ENCODE peak calls at places on chromosomes 6 and 20, in five cellular contexts. One of them, this sample, is unnamed.

GRCh38 chr20:32017711-32018251 is 7.5 kb downstream of the CCM2L start:
- DNase-seq in AG08396: no peak
- DNase-seq in activated T-cell treated with anti-CD3 and anti-CD28 coated beads for 1 hour: peak
- DNase-seq in AG10803: no peak
- DNase-seq in CD8-positive, alpha-beta T cell: peak
- DNase-seq in this sample: no peak

GRCh38 chr6:47372318-47372717 is 62.6 kb upstream of the TNFRSF21 start:
- DNase-seq in activated T-cell treated with anti-CD3 and anti-CD28 coated beads for 1 hour: no peak
- DNase-seq in AG10803: no peak
- DNase-seq in CD8-positive, alpha-beta T cell: no peak
- DNase-seq in AG08396: no peak
- DNase-seq in this sample: no peak

GRCh38 chr6:111113731-111114438 is 26.6 kb downstream of the SLC16A10 start:
- DNase-seq in AG08396: no peak
- DNase-seq in AG10803: peak
- DNase-seq in activated T-cell treated with anti-CD3 and anti-CD28 coated beads for 1 hour: no peak
- DNase-seq in CD8-positive, alpha-beta T cell: no peak
- DNase-seq in this sample: no peak

GRCh38 chr6:122717350-122717749 is 62.2 kb upstream of the FABP7 start:
- DNase-seq in activated T-cell treated with anti-CD3 and anti-CD28 coated beads for 1 hour: no peak
- DNase-seq in AG08396: peak
- DNase-seq in CD8-positive, alpha-beta T cell: no peak
- DNase-seq in AG10803: peak
- DNase-seq in this sample: no peak

GRCh38 chr6:158686791-158687381 is 37.0 kb downstream of the SYTL3 start:
- DNase-seq in AG08396: no peak
- DNase-seq in CD8-positive, alpha-beta T cell: peak
- DNase-seq in AG10803: no peak
- DNase-seq in activated T-cell treated with anti-CD3 and anti-CD28 coated beads for 1 hour: peak
- DNase-seq in this sample: no peak

GRCh38 chr20:51513545-51513944 is 29.0 kb downstream of the NFATC2 start:
- DNase-seq in AG10803: no peak
- DNase-seq in CD8-positive, alpha-beta T cell: no peak
- DNase-seq in activated T-cell treated with anti-CD3 and anti-CD28 coated beads for 1 hour: no peak
- DNase-seq in AG08396: no peak
- DNase-seq in this sample: no peak

GRCh38 chr6:138734585-138734984 is 39.0 kb upstream of the CCDC28A start:
- DNase-seq in CD8-positive, alpha-beta T cell: no peak
- DNase-seq in AG10803: no peak
- DNase-seq in AG08396: no peak
- DNase-seq in activated T-cell treated with anti-CD3 and anti-CD28 coated beads for 1 hour: no peak
- DNase-seq in this sample: no peak

GRCh38 chr6:101393291-101394251 is at the start of gene GRIK2:
- DNase-seq in CD8-positive, alpha-beta T cell: no peak
- DNase-seq in AG08396: peak
- DNase-seq in activated T-cell treated with anti-CD3 and anti-CD28 coated beads for 1 hour: no peak
- DNase-seq in AG10803: peak
- DNase-seq in this sample: peak

GRCh38 chr6:14881399-14881798 is 364.5 kb upstream of the JARID2 start:
- DNase-seq in CD8-positive, alpha-beta T cell: no peak
- DNase-seq in AG10803: peak
- DNase-seq in AG08396: peak
- DNase-seq in activated T-cell treated with anti-CD3 and anti-CD28 coated beads for 1 hour: no peak
- DNase-seq in this sample: no peak

GRCh38 chr20:43755390-43755789 is 28.6 kb upstream of the GTSF1L start:
- DNase-seq in CD8-positive, alpha-beta T cell: no peak
- DNase-seq in activated T-cell treated with anti-CD3 and anti-CD28 coated beads for 1 hour: no peak
- DNase-seq in AG08396: peak
- DNase-seq in AG10803: peak
- DNase-seq in this sample: no peak

GRCh38 chr6:97085772-97086171 is 161.2 kb downstream of the KLHL32 start:
- DNase-seq in activated T-cell treated with anti-CD3 and anti-CD28 coated beads for 1 hour: no peak
- DNase-seq in CD8-positive, alpha-beta T cell: no peak
- DNase-seq in AG10803: peak
- DNase-seq in AG08396: no peak
- DNase-seq in this sample: no peak

GRCh38 chr20:60250251-60250650 is 292.0 kb downstream of the CDH26 start:
- DNase-seq in CD8-positive, alpha-beta T cell: no peak
- DNase-seq in activated T-cell treated with anti-CD3 and anti-CD28 coated beads for 1 hour: no peak
- DNase-seq in AG10803: no peak
- DNase-seq in AG08396: no peak
- DNase-seq in this sample: no peak

GRCh38 chr20:16761305-16761829 is 13.2 kb downstream of the OTOR start:
- DNase-seq in AG08396: peak
- DNase-seq in activated T-cell treated with anti-CD3 and anti-CD28 coated beads for 1 hour: peak
- DNase-seq in AG10803: peak
- DNase-seq in CD8-positive, alpha-beta T cell: no peak
- DNase-seq in this sample: peak